ENCODE peak calls at places on chromosome 16, in nine cellular contexts. E is thoracic aorta, F is stomach, P is IMR-90, M is ascending aorta, H is thyroid gland, J is mammary epithelial cell, S is left ventricle myocardium inferior, O is PC-9. A is an unnamed sample. For H3K4me1, the result is how much of the 10 kb centered on the place peaks cover.

GRCh38 chr16:12265168-12265567 is 288.6 kb downstream of the SNX29 start:
- DNase-seq in E (no peak), F (no peak), P (no peak), M (no peak), H (no peak), J (no peak), S (no peak), O (no peak), A (no peak)

GRCh38 chr16:58755989-58756649 is 22.0 kb upstream of the GOT2 start:
- DNase-seq in E (peak), F (peak), P (peak), M (peak), H (peak), J (peak), S (peak), O (peak), A (peak)

GRCh38 chr16:72848759-72849664 is 198.9 kb downstream of the ZFHX3 start:
- DNase-seq in E (peak), F (peak), P (peak), M (peak), H (peak), J (peak), S (peak), O (peak), A (peak)

GRCh38 chr16:7835032-7835431 is 502.4 kb downstream of the RBFOX1 start:
- DNase-seq in E (no peak), F (no peak), P (no peak), M (no peak), H (no peak), J (no peak), S (no peak), O (no peak), A (no peak)

GRCh38 chr16:57194512-57194911 is 8.4 kb downstream of the RSPRY1 start:
- DNase-seq in E (no peak), F (no peak), P (peak), M (no peak), H (no peak), J (peak), S (no peak), O (peak), A (no peak)

GRCh38 chr16:70437017-70437581 is 1.8 kb downstream of the ST3GAL2 start:
- DNase-seq in E (no peak), F (no peak), P (peak), M (no peak), H (no peak), J (no peak), S (no peak), O (no peak), A (no peak)

GRCh38 chr16:69105501-69106361 is at the start of gene HAS3:
- DNase-seq in E (no peak), F (peak), P (peak), M (no peak), H (peak), J (peak), S (peak), O (peak), A (no peak)

GRCh38 chr16:78317871-78318270 is 218.4 kb downstream of the WWOX start:
- DNase-seq in E (no peak), F (no peak), P (no peak), M (no peak), H (peak), J (no peak), S (no peak), O (no peak), A (no peak)

GRCh38 chr16:54817940-54818574 is 112.6 kb upstream of the IRX5 start:
- DNase-seq in E (no peak), F (no peak), P (no peak), M (no peak), H (no peak), J (no peak), S (no peak), O (no peak), A (no peak)

GRCh38 chr16:3068486-3068885 is 3.0 kb downstream of the IL32 start:
- DNase-seq in E (no peak), F (no peak), P (no peak), M (no peak), H (no peak), J (no peak), S (no peak), O (peak), A (no peak)

GRCh38 chr16:23225634-23226033 is 43.1 kb downstream of the SCNN1G start:
- DNase-seq in E (no peak), F (no peak), P (no peak), M (no peak), H (no peak), J (peak), S (no peak), O (no peak), A (no peak)

GRCh38 chr16:67190448-67191399 is 788 bp upstream of the EXOC3L1 start:
- DNase-seq in E (no peak), F (no peak), P (peak), M (no peak), H (no peak), J (no peak), S (no peak), O (no peak), A (no peak)

GRCh38 chr16:49635591-49636581 is 220.0 kb downstream of the ZNF423 start:
- DNase-seq in E (no peak), F (no peak), P (no peak), M (no peak), H (no peak), J (no peak), S (no peak), O (no peak), A (no peak)

GRCh38 chr16:83449861-83450260 is 357.9 kb upstream of the HSBP1 start:
- DNase-seq in E (no peak), F (no peak), P (no peak), M (no peak), H (no peak), J (no peak), S (no peak), O (no peak), A (no peak)

GRCh38 chr16:27965801-27966200 is 97.7 kb downstream of the GSG1L start:
- DNase-seq in E (no peak), F (no peak), P (no peak), M (peak), H (no peak), J (no peak), S (no peak), O (no peak), A (peak)

GRCh38 chr16:2195316-2196161 is 866 bp downstream of the CASKIN1 start:
- DNase-seq in E (no peak), F (no peak), P (no peak), M (no peak), H (no peak), J (no peak), S (no peak), O (no peak), A (no peak)

GRCh38 chr16:8565498-8565897 is 24.8 kb downstream of the TMEM114 start:
- DNase-seq in E (no peak), F (no peak), P (no peak), M (no peak), H (no peak), J (no peak), S (no peak), O (no peak), A (no peak)

GRCh38 chr16:14509055-14509454 is 121.0 kb downstream of the PARN start:
- DNase-seq in E (no peak), F (no peak), P (peak), M (no peak), H (no peak), J (peak), S (no peak), O (peak), A (no peak)

GRCh38 chr16:1119129-1119528 is 23.1 kb upstream of the C1QTNF8 start:
- DNase-seq in E (no peak), F (no peak), P (no peak), M (no peak), H (no peak), J (no peak), S (no peak), O (no peak), A (no peak)

GRCh38 chr16:1707193-1707790 is 1.3 kb downstream of the MAPK8IP3 start:
- DNase-seq in E (no peak), F (no peak), P (peak), M (no peak), H (peak), J (no peak), S (no peak), O (no peak), A (no peak)

GRCh38 chr16:3952342-3953131 is 72.0 kb upstream of the CREBBP start:
- DNase-seq in E (peak), F (no peak), P (no peak), M (peak), H (peak), J (no peak), S (peak), O (no peak), A (peak)

GRCh38 chr16:68005786-68006286 is 6.6 kb upstream of the DPEP2 start:
- DNase-seq in E (no peak), F (peak), P (no peak), M (no peak), H (peak), J (peak), S (no peak), O (peak), A (no peak)

GRCh38 chr16:10579575-10579964 is 828 bp downstream of the EMP2 start:
- DNase-seq in E (no peak), F (no peak), P (no peak), M (no peak), H (no peak), J (peak), S (no peak), O (no peak), A (no peak)
- H3K4me1 ChIP-seq in E (under half), F (half or more), P (under half), M (under half), H (under half), J (under half), S (half or more), O (under half), A (under half)

GRCh38 chr16:81558444-81559175 is 114.0 kb downstream of the CMIP start:
- DNase-seq in E (no peak), F (peak), P (no peak), M (no peak), H (peak), J (no peak), S (no peak), O (peak), A (no peak)
- H3K4me1 ChIP-seq in E (under half), F (half or more), P (under half), M (under half), H (under half), J (under half), S (under half), O (under half), A (under half)

GRCh38 chr16:85168732-85169256 is 56.5 kb upstream of the CIBAR2 start:
- DNase-seq in E (no peak), F (no peak), P (peak), M (peak), H (peak), J (no peak), S (peak), O (no peak), A (peak)
- H3K4me1 ChIP-seq in E (half or more), F (half or more), P (under half), M (under half), H (under half), J (under half), S (half or more), O (under half), A (under half)

GRCh38 chr16:62939687-62940086 is 903.4 kb upstream of the CDH8 start:
- DNase-seq in E (no peak), F (no peak), P (no peak), M (no peak), H (no peak), J (no peak), S (no peak), O (no peak), A (no peak)
- H3K4me1 ChIP-seq in E (under half), F (under half), P (under half), M (under half), H (under half), J (under half), S (under half), O (under half), A (under half)

GRCh38 chr16:75064403-75065148 is 52.0 kb downstream of the LDHD start:
- DNase-seq in E (no peak), F (peak), P (peak), M (no peak), H (peak), J (no peak), S (no peak), O (peak), A (no peak)
- H3K4me1 ChIP-seq in E (under half), F (half or more), P (under half), M (under half), H (half or more), J (under half), S (half or more), O (half or more), A (half or more)

GRCh38 chr16:65698943-65699342 is 577.1 kb upstream of the CDH11 start:
- DNase-seq in E (no peak), F (no peak), P (no peak), M (no peak), H (no peak), J (no peak), S (no peak), O (no peak), A (no peak)
- H3K4me1 ChIP-seq in E (under half), F (under half), P (under half), M (under half), H (under half), J (under half), S (under half), O (under half), A (under half)

DNA sequence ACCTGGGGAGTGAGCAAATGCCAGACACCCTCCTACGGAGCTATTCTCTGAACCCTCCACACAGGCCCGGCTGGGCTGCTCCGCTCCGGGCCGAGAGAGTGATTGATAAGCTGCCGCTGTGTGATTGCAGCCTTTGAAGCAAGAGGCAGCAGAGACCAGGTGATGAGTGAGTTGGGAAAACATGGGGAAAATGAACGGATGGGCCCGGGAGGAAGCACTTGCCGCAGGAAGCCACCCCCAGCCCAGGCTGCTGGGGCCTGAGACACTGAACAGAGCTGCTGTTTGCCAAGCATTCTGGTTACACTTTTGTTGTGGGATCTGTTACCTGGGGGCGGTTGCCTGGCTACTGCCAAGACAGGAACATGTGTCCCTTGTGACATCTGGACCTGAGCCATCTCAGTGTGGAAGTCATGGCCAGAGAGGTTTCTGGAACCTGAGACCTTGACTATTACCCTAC is 46.4 kb upstream of the KLHDC4 start:
- DNase-seq in E (no peak), F (no peak), P (no peak), M (no peak), H (no peak), J (no peak), S (no peak), O (no peak), A (peak)
- H3K4me1 ChIP-seq in E (under half), F (under half), P (under half), M (under half), H (under half), J (under half), S (under half), O (under half), A (under half)

DNA sequence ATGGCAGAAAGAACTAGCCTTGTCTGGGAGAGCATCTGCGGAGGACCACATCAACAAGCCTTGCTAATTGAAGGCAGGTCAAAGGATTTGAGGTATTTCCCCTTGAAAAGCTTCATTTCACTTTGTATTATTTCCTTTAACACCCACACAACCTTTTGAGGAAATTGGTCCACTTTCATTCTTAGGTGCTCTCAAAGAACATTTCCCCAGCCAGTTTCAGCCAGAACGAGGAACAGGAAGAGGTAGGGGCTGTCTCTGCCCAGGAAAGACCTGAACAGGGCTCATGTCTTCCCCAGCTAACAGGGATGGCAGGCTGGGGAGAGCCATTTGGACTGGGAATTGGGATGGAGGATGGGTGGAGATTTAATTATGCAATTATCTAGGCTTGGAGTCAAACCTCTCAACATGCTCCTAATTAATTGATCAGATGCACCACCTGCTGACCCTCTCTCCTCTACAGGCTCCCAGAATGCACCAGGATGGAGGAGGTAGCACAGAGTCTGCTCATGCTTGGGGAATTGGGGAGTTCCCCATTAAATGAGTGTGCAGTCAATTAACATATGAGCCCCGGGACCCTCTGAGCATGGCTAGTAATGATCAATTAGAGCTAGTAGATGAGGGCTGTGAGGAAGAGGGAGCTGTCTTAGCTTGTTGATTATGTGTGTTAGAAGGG is 84.6 kb downstream of the GP2 start:
- DNase-seq in E (no peak), F (no peak), P (no peak), M (no peak), H (no peak), J (no peak), S (no peak), O (no peak), A (no peak)
- H3K4me1 ChIP-seq in E (under half), F (under half), P (under half), M (under half), H (under half), J (under half), S (under half), O (under half), A (under half)

GRCh38 chr16:48383877-48384304 is 1.3 kb downstream of the SIAH1 start:
- DNase-seq in E (no peak), F (no peak), P (no peak), M (peak), H (peak), J (peak), S (no peak), O (no peak), A (no peak)
- H3K4me1 ChIP-seq in E (half or more), F (half or more), P (under half), M (under half), H (under half), J (under half), S (half or more), O (under half), A (under half)

GRCh38 chr16:29154676-29155121 is 169.8 kb downstream of the LAT start:
- DNase-seq in E (no peak), F (no peak), P (peak), M (no peak), H (no peak), J (no peak), S (no peak), O (no peak), A (no peak)

GRCh38 chr16:29154100-29154499 is 169.2 kb downstream of the LAT start:
- DNase-seq in E (no peak), F (no peak), P (no peak), M (no peak), H (no peak), J (no peak), S (no peak), O (no peak), A (no peak)

GRCh38 chr16:29148867-29149272 is 164.0 kb downstream of the LAT start:
- DNase-seq in E (no peak), F (peak), P (no peak), M (no peak), H (no peak), J (no peak), S (peak), O (no peak), A (no peak)

GRCh38 chr16:29147710-29148425 is 163.0 kb downstream of the LAT start:
- DNase-seq in E (no peak), F (no peak), P (no peak), M (no peak), H (no peak), J (no peak), S (no peak), O (no peak), A (no peak)

DNA sequence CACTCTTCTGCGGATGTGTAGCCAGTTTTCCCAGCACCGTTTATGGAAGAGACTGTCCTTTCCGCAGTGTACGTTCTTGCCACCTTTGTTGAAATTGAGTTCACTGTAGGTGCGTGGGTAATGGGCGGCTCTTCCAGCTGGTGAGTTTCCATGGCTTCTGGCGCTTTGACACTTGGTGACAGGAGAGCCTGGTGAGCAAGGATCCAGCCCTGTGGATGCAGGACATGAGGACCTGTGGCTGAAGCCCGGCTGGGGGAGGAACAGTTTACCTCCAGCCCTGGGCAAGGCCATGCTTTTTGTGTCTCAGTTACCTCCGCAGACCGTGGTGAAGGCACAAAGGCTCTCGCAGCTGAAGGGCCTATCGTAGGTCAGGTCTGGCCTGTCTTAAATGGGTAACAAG is 166.5 kb downstream of the LAT start:
- DNase-seq in E (no peak), F (no peak), P (no peak), M (no peak), H (no peak), J (no peak), S (no peak), O (no peak), A (no peak)
- H3K4me1 ChIP-seq in E (under half), F (under half), P (under half), M (under half), H (under half), J (under half), S (under half), O (under half), A (under half)

A was measured in sigmoid colon.